ENCODE peak calls at places on chromosomes 6 and 20, in ten cellular contexts. R is cardiac fibroblast, A is IMR-90, I is left ventricle myocardium inferior, F is AG10803, J is breast epithelium, Q is GM10248, O is HepG2, S is astrocyte of the spinal cord, L is HFF-Myc. Z is an unnamed sample.
A peak's percentile ranks its signal among the peaks of the same experiment; 100 is the strongest.

GRCh38 chr6:108608453-108609275 is 47.9 kb downstream of the FOXO3 start:
- DNase-seq in R (peak; percentile 59), A (peak; percentile 50), I (no peak), F (peak; percentile 47), J (no peak), Q (no peak), O (no peak), S (peak; percentile 72), L (no peak), Z (no peak)

GRCh38 chr6:7041511-7042026 is 66.2 kb upstream of the RREB1 start:
- DNase-seq in R (no peak), A (no peak), I (no peak), F (no peak), J (no peak), Q (peak; percentile 50), O (no peak), S (no peak), L (no peak), Z (no peak)

GRCh38 chr6:158414900-158415299 is 102.6 kb downstream of the TULP4 start:
- DNase-seq in R (peak; percentile 87), A (peak; percentile 87), I (no peak), F (peak; percentile 42), J (no peak), Q (no peak), O (no peak), S (peak; percentile 64), L (no peak), Z (no peak)

GRCh38 chr6:170253226-170253909 is 37.5 kb downstream of the DLL1 start:
- DNase-seq in R (no peak), A (no peak), I (no peak), F (no peak), J (no peak), Q (no peak), O (no peak), S (no peak), L (no peak), Z (no peak)

GRCh38 chr20:19929749-19930148 is 87.4 kb upstream of the NAA20 start:
- DNase-seq in R (no peak), A (peak; percentile 53), I (no peak), F (no peak), J (no peak), Q (no peak), O (no peak), S (no peak), L (no peak), Z (no peak)

GRCh38 chr6:115819506-115819905 is 241.2 kb downstream of the FRK start:
- DNase-seq in R (no peak), A (no peak), I (no peak), F (no peak), J (no peak), Q (no peak), O (no peak), S (no peak), L (no peak), Z (no peak)

GRCh38 chr6:11556308-11556707 is 18.8 kb downstream of the TMEM170B start:
- DNase-seq in R (no peak), A (no peak), I (no peak), F (no peak), J (no peak), Q (no peak), O (no peak), S (no peak), L (no peak), Z (no peak)

GRCh38 chr20:21511850-21512633 is 1.8 kb downstream of the NKX2-2 start:
- DNase-seq in R (no peak), A (no peak), I (no peak), F (no peak), J (no peak), Q (peak; percentile 26), O (no peak), S (no peak), L (no peak), Z (no peak)

GRCh38 chr6:164401871-164402270 is 907.5 kb downstream of the C6orf118 start:
- DNase-seq in R (peak; percentile 40), A (no peak), I (no peak), F (no peak), J (no peak), Q (no peak), O (no peak), S (no peak), L (no peak), Z (no peak)

GRCh38 chr6:111759836-111760785 is 113.1 kb downstream of the FYN start:
- DNase-seq in R (peak; percentile 95), A (peak; percentile 97), I (no peak), F (peak; percentile 91), J (no peak), Q (no peak), O (no peak), S (peak; percentile 84), L (no peak), Z (no peak)

GRCh38 chr6:141675957-141676356 is 456.8 kb upstream of the GJE1 start:
- DNase-seq in R (peak; percentile 48), A (peak; percentile 27), I (no peak), F (peak; percentile 26), J (no peak), Q (no peak), O (no peak), S (peak; percentile 29), L (no peak), Z (no peak)

GRCh38 chr20:12554416-12554815 is 454.4 kb upstream of the SPTLC3 start:
- DNase-seq in R (no peak), A (no peak), I (no peak), F (no peak), J (no peak), Q (no peak), O (no peak), S (no peak), L (no peak), Z (no peak)

GRCh38 chr6:112282217-112282616 is 27.9 kb upstream of the LAMA4 start:
- DNase-seq in R (peak; percentile 84), A (peak; percentile 97), I (peak; percentile 64), F (peak; percentile 92), J (peak; percentile 35), Q (no peak), O (no peak), S (peak; percentile 85), L (peak; percentile 75), Z (no peak)

DNA sequence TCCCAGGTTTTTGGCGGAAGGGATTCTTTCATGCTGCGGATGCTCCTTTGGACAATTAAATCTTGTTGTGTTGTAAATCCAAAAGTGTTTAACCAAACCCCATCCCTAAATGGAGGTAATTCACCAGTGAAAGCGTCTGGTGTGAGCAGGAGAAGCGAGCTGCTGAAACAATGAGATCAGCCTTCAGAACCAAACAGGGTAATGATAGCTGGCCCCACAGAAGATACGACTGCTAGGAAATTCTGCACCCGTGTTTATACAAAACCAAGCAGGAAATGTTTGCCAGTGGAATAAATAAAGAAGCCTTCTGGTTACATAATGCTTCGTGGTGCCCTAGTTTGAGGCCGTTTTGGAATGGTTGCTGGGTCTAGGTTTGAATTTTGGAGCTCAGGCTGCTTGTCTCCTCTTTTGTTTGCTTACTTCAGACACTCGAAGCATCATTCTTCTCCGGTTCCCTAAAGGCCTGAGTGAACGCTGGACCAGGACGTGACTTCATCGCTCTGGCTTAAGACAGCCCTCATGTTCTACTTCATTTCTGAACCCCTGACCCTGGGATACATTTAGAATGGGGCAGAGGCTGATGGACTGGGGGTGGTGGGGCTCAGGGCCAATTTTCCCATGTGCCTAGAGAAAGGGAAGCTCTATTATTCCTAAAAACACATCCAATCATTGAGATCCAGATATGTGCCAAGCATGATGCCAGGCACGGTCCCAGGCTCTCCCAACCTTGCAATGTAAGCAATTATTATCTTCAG is 61.6 kb upstream of the JAG1 start:
- DNase-seq in R (no peak), A (peak; percentile 29), I (peak; percentile 19), F (no peak), J (no peak), Q (no peak), O (no peak), S (no peak), L (no peak), Z (no peak)
- TF ChIP-seq CTCF in R (no peak), A (no peak), I (no peak), F (no peak), J (no peak), Q (no peak), O (no peak), S (no peak), L (no peak), Z (no peak)

DNA sequence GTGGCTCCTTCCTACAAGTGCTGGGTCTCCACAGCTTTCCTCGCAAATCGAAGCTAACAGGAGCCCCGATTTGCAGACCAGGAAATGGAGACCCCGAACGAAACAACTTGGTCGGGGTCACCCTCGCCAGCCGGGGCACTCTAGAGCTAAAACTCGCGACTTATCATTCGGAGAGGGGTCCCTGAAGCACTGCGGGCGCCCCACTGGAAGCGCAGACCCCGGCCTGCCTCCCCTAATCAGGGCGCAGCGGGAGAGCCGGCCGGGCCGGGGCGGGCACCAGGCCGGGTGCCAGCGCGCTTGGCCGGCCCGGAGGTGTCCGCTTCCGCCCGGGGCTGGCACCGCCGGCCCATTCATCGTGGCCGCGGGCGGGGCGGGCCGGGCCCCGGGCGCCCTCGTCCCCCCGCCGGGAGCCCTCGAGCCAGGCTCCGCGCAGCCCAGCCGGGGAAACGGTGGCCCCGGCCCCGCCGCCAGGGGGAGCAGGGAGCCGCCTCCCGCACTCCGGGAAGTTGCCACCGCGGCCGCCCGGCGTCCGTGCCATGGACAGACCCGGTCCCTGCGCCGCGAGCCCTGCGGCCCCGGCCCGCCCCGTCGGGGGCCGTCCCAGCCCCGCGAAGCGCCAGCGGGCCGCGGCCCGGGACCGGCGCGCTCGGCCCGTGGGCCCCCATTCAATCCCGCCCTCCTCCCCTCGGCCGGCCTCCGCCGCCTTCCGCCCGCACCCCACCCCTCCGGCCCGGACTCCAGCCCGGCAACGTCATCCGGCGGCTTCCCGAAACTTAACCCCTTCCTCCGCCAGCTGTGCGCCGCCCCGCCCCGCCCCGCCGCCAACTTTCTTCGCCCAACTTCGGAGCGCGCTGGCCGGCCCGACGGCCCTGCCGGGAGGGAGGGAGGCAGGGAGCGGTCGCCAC is 954 bp downstream of the RRBP1 start:
- DNase-seq in R (peak; percentile 74), A (peak; percentile 63), I (peak; percentile 86), F (peak; percentile 71), J (peak; percentile 68), Q (peak; percentile 91), O (peak; percentile 58), S (peak; percentile 75), L (no peak), Z (peak; percentile 28)
- TF ChIP-seq CTCF in R (peak; percentile 47), A (peak; percentile 73), I (peak; percentile 78), F (peak; percentile 45), J (peak; percentile 88), Q (peak; percentile 85), O (peak; percentile 73), S (peak; percentile 64), L (peak; percentile 34), Z (peak; percentile 51)

GRCh38 chr20:61581825-61582188 is 329.7 kb downstream of the CDH4 start:
- DNase-seq in R (no peak), A (no peak), I (no peak), F (no peak), J (no peak), Q (no peak), O (no peak), S (no peak), L (no peak), Z (no peak)
- TF ChIP-seq CTCF in R (no peak), A (no peak), I (no peak), F (no peak), J (no peak), Q (no peak), O (no peak), S (no peak), L (no peak), Z (no peak)

DNA sequence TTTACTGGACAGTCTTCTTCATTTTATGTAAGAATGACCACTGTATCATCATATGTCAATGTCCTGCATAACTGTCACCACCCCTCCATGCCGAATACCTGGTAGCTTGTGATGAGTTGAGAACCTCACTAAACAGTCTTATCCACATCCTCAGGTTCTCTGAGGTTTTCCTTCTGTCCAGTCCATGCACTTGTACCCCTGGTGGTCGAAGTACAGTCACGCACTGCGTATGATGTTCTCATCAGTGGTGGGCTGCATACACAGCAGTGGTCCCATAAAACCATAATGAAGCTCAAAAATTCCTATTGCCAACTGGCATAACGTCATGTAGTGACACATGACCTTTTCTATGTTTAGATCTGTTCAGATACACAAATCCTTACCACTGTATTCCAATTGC is 31.2 kb upstream of the SDCBP2 start:
- DNase-seq in R (no peak), A (no peak), I (no peak), F (no peak), J (no peak), Q (no peak), O (no peak), S (no peak), L (no peak), Z (no peak)
- TF ChIP-seq CTCF in R (peak; percentile 19), A (no peak), I (no peak), F (no peak), J (no peak), Q (no peak), O (no peak), S (no peak), L (peak; percentile 10), Z (no peak)

Z was measured in D721Med.